ENCODE peak calls at places on chromosomes 6 and 20, in eight cellular contexts. O is BJ, H is GM13977, C is astrocyte of the cerebellum, R is kidney epithelial cell, T is astrocyte of the spinal cord, K is mammary epithelial cell, B is heart right ventricle. G is an unnamed sample.

GRCh38 chr6:126170433-126170832 is 169.5 kb upstream of the CENPW start:
- DNase-seq in O (no peak), H (no peak), C (no peak), R (no peak), T (no peak), K (no peak), B (no peak), G (no peak)

GRCh38 chr6:136990754-136991153 is 54.0 kb downstream of the IL20RA start:
- DNase-seq in O (no peak), H (no peak), C (peak), R (no peak), T (no peak), K (no peak), B (no peak), G (no peak)

GRCh38 chr20:17586250-17586649 is 16.4 kb downstream of the DSTN start:
- DNase-seq in O (no peak), H (no peak), C (no peak), R (no peak), T (no peak), K (no peak), B (no peak), G (no peak)

GRCh38 chr6:79436232-79436631 is 101.0 kb downstream of the LCA5 start:
- DNase-seq in O (no peak), H (no peak), C (no peak), R (peak), T (no peak), K (no peak), B (no peak), G (no peak)

GRCh38 chr6:112639436-112639835 is 292.3 kb downstream of the RFPL4B start:
- DNase-seq in O (no peak), H (no peak), C (no peak), R (no peak), T (peak), K (no peak), B (no peak), G (no peak)

GRCh38 chr6:36735110-36735971 is 37.7 kb downstream of the RAB44 start:
- DNase-seq in O (peak), H (peak), C (peak), R (no peak), T (peak), K (no peak), B (peak), G (no peak)

GRCh38 chr20:34096699-34097420 is 15.2 kb downstream of the EIF2S2 start:
- DNase-seq in O (no peak), H (no peak), C (no peak), R (no peak), T (peak), K (no peak), B (no peak), G (no peak)

GRCh38 chr6:159107451-159108260 is 61.5 kb upstream of the FNDC1 start:
- DNase-seq in O (no peak), H (no peak), C (no peak), R (no peak), T (no peak), K (no peak), B (no peak), G (peak)

GRCh38 chr20:3751284-3751663 is 16.3 kb downstream of the ADISSP start:
- DNase-seq in O (no peak), H (no peak), C (no peak), R (no peak), T (no peak), K (no peak), B (no peak), G (no peak)

GRCh38 chr6:44028767-44029166 is 98.5 kb downstream of the MRPL14 start:
- DNase-seq in O (no peak), H (no peak), C (no peak), R (no peak), T (no peak), K (peak), B (no peak), G (no peak)
- TF ChIP-seq CTCF in O (peak), H (no peak), C (peak), R (peak), T (peak), K (no peak), B (no peak), G (no peak)

GRCh38 chr6:139927236-139927635 is 552.8 kb upstream of the CITED2 start:
- DNase-seq in O (no peak), H (peak), C (peak), R (no peak), T (peak), K (no peak), B (no peak), G (no peak)
- TF ChIP-seq CTCF in O (peak), H (peak), C (peak), R (no peak), T (peak), K (no peak), B (peak), G (no peak)

DNA sequence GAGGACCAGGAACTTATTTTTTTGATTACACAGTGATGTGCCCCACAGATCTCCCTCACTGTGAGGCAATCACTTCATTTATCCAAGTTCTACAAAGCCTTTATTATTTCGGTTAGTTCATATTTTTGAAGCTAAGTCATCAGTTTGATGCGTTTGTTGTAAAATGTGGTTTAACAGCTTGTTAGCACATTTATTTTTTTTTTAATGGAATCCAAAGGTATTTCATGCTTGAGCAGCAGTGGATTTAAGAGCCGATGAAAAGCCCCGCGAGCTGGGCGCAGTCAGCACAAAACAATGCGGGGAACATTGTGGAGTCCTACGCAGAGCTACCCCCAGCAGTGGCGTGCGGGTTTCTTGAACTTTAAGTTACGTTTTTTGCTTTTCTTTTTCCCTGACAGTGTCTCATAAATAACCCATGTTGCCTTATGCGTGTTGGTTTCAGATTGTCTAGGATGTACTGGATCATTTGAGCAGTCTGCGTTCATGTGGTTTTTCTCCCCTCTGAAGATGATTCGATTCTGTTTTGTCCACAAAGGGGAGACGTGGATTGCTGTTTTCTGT is 233.6 kb upstream of the BMP2 start:
- DNase-seq in O (peak), H (no peak), C (peak), R (peak), T (peak), K (peak), B (no peak), G (no peak)
- TF ChIP-seq CTCF in O (no peak), H (no peak), C (no peak), R (no peak), T (no peak), K (no peak), B (no peak), G (no peak)

DNA sequence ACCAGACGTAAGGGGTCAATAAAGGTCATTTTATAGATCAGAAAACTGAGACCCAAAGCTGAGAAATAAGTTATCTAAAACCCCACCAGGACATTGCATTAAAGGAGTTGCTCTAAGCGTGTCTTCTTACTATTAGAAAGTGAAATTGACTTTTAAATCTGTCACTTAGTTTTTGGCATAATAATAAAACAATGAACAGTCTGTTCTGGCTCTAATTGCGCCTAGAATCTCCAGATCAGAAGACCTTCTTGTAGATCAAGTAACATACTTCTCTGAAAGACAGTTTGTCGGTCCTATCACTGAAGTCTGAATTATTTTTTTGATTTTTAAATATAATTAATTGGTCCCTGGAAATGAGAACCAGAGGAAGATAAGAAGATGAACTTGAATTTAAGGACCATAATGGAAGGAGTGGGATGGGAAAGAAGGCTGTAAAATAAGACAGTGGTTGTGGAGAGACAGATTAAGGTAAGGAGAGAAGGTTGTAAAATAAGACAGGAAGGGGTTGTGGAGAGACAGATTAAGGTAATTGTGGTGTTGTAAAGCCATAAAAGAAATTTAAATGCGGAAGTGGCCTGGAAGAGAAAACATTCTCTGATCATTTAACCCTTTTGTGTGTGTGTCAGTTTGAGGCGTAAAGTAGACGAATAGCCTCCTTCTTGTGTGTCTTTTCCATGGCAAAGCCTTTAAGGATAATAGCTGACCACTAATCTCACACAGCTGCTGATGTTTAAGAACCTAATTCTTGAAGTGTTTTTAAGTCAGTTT is 20.0 kb downstream of the TOP1 start:
- DNase-seq in O (no peak), H (no peak), C (no peak), R (no peak), T (peak), K (no peak), B (no peak), G (no peak)
- TF ChIP-seq CTCF in O (no peak), H (no peak), C (no peak), R (no peak), T (no peak), K (no peak), B (no peak), G (no peak)

DNA sequence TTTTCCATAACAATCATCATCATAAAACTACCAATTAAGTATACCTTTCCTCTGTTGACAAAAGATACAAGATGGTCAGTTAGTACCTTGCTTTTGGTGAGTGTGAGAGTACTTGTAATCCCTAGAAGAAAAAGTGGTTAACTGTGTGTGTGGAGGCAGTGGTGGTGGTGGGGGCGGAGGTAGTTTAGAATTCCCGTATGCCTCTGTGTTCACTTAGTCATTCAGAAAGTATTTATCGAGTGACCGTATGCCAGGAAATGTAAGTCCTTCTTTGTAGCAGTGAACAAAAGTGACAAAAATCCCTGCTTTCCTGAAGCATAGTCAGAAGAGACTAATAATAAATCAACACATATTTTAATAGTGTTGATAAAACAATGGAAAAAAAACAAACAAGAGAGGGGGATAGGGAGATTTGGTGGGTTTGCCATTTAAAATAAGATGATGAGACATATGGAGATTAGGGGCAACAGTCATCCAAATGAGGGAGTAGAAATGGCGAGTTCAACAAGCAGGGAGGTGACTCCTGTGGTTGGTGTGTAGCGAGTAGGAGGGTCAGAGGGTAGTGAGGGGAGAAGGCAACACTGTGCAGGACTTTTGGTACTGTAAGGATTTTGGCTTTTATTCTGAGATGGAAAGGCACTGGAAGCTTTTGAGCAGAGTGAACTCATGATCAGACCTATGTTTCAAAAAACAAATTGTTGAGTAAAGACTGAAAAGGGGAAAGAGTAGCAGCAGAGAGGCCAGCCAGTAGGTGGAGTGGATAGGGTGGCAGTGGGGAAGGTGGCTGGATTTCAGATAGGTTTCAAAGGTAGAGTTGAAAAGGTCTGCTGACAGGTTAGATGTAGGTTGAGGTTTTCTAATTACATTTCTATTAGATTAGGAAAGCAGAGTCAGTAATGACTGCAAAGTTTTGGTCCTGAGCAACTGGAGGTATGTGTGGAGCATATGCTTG is 40.3 kb upstream of the SIM1 start:
- DNase-seq in O (peak), H (no peak), C (peak), R (peak), T (peak), K (peak), B (no peak), G (no peak)
- TF ChIP-seq CTCF in O (no peak), H (no peak), C (no peak), R (no peak), T (no peak), K (no peak), B (no peak), G (no peak)

GRCh38 chr20:22576273-22576672 is 8.1 kb downstream of the FOXA2 start:
- DNase-seq in O (no peak), H (no peak), C (no peak), R (no peak), T (no peak), K (no peak), B (no peak), G (no peak)
- TF ChIP-seq CTCF in O (no peak), H (no peak), C (no peak), R (no peak), T (no peak), K (no peak), B (no peak), G (no peak)

DNA sequence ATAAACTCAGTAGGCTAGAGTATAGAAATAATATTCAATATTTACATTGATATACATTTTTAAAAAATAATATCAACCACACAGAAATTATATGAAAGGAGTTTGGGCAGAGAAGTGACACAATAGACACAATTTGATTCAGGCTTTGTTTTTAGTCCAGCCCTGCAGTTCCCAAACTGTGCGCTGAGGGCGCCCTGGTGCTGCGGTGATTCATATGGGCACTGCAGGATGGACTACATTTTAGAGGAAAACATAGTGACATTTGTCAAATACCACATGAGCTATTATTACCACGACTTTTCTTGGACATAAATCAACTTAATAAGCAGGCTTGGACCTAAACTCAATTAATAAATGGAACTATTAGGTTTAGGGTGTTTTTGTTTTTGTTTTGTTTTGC is 364.3 kb upstream of the ID4 start:
- DNase-seq in O (no peak), H (no peak), C (no peak), R (no peak), T (no peak), K (no peak), B (no peak), G (no peak)
- TF ChIP-seq CTCF in O (peak), H (peak), C (peak), R (peak), T (peak), K (peak), B (peak), G (no peak)

GRCh38 chr6:99819853-99820252 is 174.2 kb downstream of the MCHR2 start:
- DNase-seq in O (no peak), H (no peak), C (no peak), R (no peak), T (no peak), K (no peak), B (no peak), G (no peak)

GRCh38 chr6:99818161-99818560 is 175.9 kb downstream of the MCHR2 start:
- DNase-seq in O (no peak), H (no peak), C (no peak), R (no peak), T (no peak), K (no peak), B (no peak), G (no peak)

GRCh38 chr6:99813565-99813964 is 180.5 kb downstream of the MCHR2 start:
- DNase-seq in O (no peak), H (no peak), C (no peak), R (no peak), T (no peak), K (no peak), B (no peak), G (no peak)

GRCh38 chr6:99814230-99814928 is 179.6 kb downstream of the MCHR2 start:
- DNase-seq in O (no peak), H (no peak), C (no peak), R (no peak), T (no peak), K (no peak), B (no peak), G (no peak)

DNA sequence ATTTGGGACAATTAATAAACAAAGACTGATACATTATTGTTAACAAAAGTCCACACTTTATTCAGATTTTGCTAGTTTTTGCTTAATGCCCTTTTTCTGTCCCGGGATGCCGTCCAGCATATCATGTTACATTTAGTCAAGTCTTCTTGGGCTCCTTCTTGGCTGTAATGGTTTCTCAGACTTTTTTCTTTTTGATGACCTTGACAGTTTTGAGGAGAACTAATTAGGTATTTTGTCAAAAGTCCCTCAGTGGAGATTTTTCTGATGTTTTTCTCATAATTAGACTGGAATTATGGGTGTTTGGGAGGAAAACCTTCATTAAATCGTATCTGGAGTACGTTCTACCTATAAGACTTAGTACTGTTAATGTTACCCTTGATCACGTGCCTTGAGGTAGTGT is 177.2 kb downstream of the MCHR2 start:
- DNase-seq in O (no peak), H (no peak), C (no peak), R (no peak), T (no peak), K (no peak), B (no peak), G (no peak)
- TF ChIP-seq CTCF in O (no peak), H (no peak), C (no peak), R (no peak), T (no peak), K (no peak), B (no peak), G (no peak)

GRCh38 chr6:82182756-82183155 is 64.8 kb downstream of the IBTK start:
- DNase-seq in O (no peak), H (no peak), C (no peak), R (no peak), T (peak), K (peak), B (no peak), G (no peak)

GRCh38 chr6:82176616-82177015 is 70.9 kb downstream of the IBTK start:
- DNase-seq in O (no peak), H (no peak), C (no peak), R (no peak), T (peak), K (no peak), B (no peak), G (no peak)

GRCh38 chr6:82179415-82179814 is 68.1 kb downstream of the IBTK start:
- DNase-seq in O (no peak), H (no peak), C (no peak), R (no peak), T (no peak), K (no peak), B (no peak), G (no peak)

GRCh38 chr6:82178759-82179112 is 68.8 kb downstream of the IBTK start:
- DNase-seq in O (no peak), H (no peak), C (no peak), R (no peak), T (peak), K (no peak), B (no peak), G (no peak)

DNA sequence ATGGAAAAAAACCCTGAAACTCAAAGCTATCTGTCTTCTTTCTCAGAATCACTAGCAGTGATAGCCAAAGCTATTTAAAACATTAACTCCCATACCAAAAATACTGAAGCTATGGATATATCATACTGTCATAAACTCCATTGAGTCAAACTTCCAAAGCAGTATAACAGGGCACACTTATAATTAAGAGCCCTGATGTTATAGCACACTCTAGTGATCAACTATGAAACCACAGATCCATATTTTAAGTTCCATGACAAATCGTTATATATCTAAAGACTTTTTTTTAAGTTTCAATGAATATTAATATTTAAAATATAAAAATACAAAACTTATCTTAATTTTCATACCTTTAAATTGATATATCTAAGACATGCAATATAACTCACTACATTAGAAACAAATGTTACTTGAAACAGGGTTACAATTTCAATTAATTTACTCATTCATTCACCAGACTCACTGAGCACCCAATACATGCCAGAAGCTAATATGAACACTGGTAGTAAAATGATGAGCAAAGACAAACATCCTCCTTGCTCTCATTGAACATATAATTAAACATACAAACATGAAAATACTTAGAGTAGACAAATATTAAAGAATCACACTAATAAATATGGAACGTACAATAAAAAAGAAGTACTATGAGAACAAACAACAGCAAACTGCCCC is 69.3 kb downstream of the IBTK start:
- DNase-seq in O (no peak), H (no peak), C (peak), R (no peak), T (peak), K (peak), B (no peak), G (no peak)
- TF ChIP-seq CTCF in O (peak), H (peak), C (peak), R (peak), T (peak), K (peak), B (peak), G (no peak)